ENCODE peak calls at places on chromosome 6, in six cellular contexts. One of them, this sample, is unnamed.

GRCh38 chr6:39452306-39452705 is 129.8 kb upstream of the KCNK16 start:
- DNase-seq in neuronal stem cell: no peak
- DNase-seq in IMR-90: peak; percentile 3
- DNase-seq in mesendoderm: no peak
- DNase-seq in H1: no peak
- DNase-seq in trophoblast cell: no peak
- DNase-seq in this sample: peak; percentile 78

GRCh38 chr6:108009894-108010293 is 51.9 kb upstream of the SEC63 start:
- DNase-seq in neuronal stem cell: no peak
- DNase-seq in IMR-90: no peak
- DNase-seq in mesendoderm: no peak
- DNase-seq in H1: no peak
- DNase-seq in trophoblast cell: no peak
- DNase-seq in this sample: no peak

GRCh38 chr6:138622967-138623366 is 123.7 kb upstream of the NHSL1 start:
- DNase-seq in neuronal stem cell: no peak
- DNase-seq in IMR-90: no peak
- DNase-seq in mesendoderm: no peak
- DNase-seq in H1: no peak
- DNase-seq in trophoblast cell: no peak
- DNase-seq in this sample: no peak

GRCh38 chr6:42012501-42013133 is 37.7 kb upstream of the TAF8 start:
- DNase-seq in neuronal stem cell: no peak
- DNase-seq in IMR-90: no peak
- DNase-seq in mesendoderm: no peak
- DNase-seq in H1: no peak
- DNase-seq in trophoblast cell: no peak
- DNase-seq in this sample: peak; percentile 30

GRCh38 chr6:16511048-16511660 is 250.1 kb downstream of the ATXN1 start:
- DNase-seq in neuronal stem cell: no peak
- DNase-seq in IMR-90: peak; percentile 48
- DNase-seq in mesendoderm: peak; percentile 36
- DNase-seq in H1: no peak
- DNase-seq in trophoblast cell: no peak
- DNase-seq in this sample: peak; percentile 49

GRCh38 chr6:109484161-109484560 is 1.1 kb upstream of the ZBTB24 start:
- DNase-seq in neuronal stem cell: no peak
- DNase-seq in IMR-90: no peak
- DNase-seq in mesendoderm: no peak
- DNase-seq in H1: no peak
- DNase-seq in trophoblast cell: no peak
- DNase-seq in this sample: peak; percentile 18

GRCh38 chr6:31945507-31946369 is at the start of gene CFB:
- DNase-seq in neuronal stem cell: no peak
- DNase-seq in IMR-90: peak; percentile 86
- DNase-seq in mesendoderm: peak; percentile 13
- DNase-seq in H1: no peak
- DNase-seq in trophoblast cell: peak; percentile 89
- DNase-seq in this sample: peak; percentile 66

GRCh38 chr6:169837529-169838250 is 86.3 kb downstream of the ERMARD start:
- DNase-seq in neuronal stem cell: no peak
- DNase-seq in IMR-90: no peak
- DNase-seq in mesendoderm: no peak
- DNase-seq in H1: no peak
- DNase-seq in trophoblast cell: no peak
- DNase-seq in this sample: no peak

GRCh38 chr6:149484733-149485700 is at the start of gene ZC3H12D:
- DNase-seq in neuronal stem cell: no peak
- DNase-seq in IMR-90: peak; percentile 33
- DNase-seq in mesendoderm: peak; percentile 51
- DNase-seq in H1: no peak
- DNase-seq in trophoblast cell: peak; percentile 32
- DNase-seq in this sample: peak; percentile 53

GRCh38 chr6:23505021-23505420 is 621.0 kb upstream of the NRSN1 start:
- DNase-seq in neuronal stem cell: no peak
- DNase-seq in IMR-90: peak; percentile 77
- DNase-seq in mesendoderm: no peak
- DNase-seq in H1: no peak
- DNase-seq in trophoblast cell: no peak
- DNase-seq in this sample: peak; percentile 31

GRCh38 chr6:81938014-81938761 is 185.7 kb upstream of the TENT5A start:
- DNase-seq in neuronal stem cell: no peak
- DNase-seq in IMR-90: peak; percentile 96
- DNase-seq in mesendoderm: peak; percentile 88
- DNase-seq in H1: no peak
- DNase-seq in trophoblast cell: peak; percentile 76
- DNase-seq in this sample: peak; percentile 81

GRCh38 chr6:84136364-84137050 is 90.9 kb downstream of the CEP162 start:
- DNase-seq in neuronal stem cell: no peak
- DNase-seq in IMR-90: peak; percentile 33
- DNase-seq in mesendoderm: no peak
- DNase-seq in H1: no peak
- DNase-seq in trophoblast cell: no peak
- DNase-seq in this sample: no peak

GRCh38 chr6:38080349-38080748 is 260.8 kb downstream of the ZFAND3 start:
- DNase-seq in neuronal stem cell: no peak
- DNase-seq in IMR-90: peak; percentile 63
- DNase-seq in mesendoderm: no peak
- DNase-seq in H1: no peak
- DNase-seq in trophoblast cell: no peak
- DNase-seq in this sample: no peak

GRCh38 chr6:113763883-113764282 is 93.3 kb upstream of the MARCKS start:
- DNase-seq in neuronal stem cell: no peak
- DNase-seq in IMR-90: peak; percentile 78
- DNase-seq in mesendoderm: peak; percentile 50
- DNase-seq in H1: no peak
- DNase-seq in trophoblast cell: peak; percentile 88
- DNase-seq in this sample: peak; percentile 61

GRCh38 chr6:63543982-63544381 is 28.3 kb upstream of the LOC128125822 start:
- DNase-seq in neuronal stem cell: no peak
- DNase-seq in IMR-90: no peak
- DNase-seq in mesendoderm: no peak
- DNase-seq in H1: no peak
- DNase-seq in trophoblast cell: peak; percentile 21
- DNase-seq in this sample: no peak

GRCh38 chr6:23106951-23107350 is 537.6 kb downstream of the HDGFL1 start:
- DNase-seq in neuronal stem cell: no peak
- DNase-seq in IMR-90: peak; percentile 92
- DNase-seq in mesendoderm: no peak
- DNase-seq in H1: no peak
- DNase-seq in trophoblast cell: no peak
- DNase-seq in this sample: peak; percentile 79

GRCh38 chr6:13710552-13711383 is 867 bp downstream of the RANBP9 start:
- DNase-seq in neuronal stem cell: peak; percentile 49
- DNase-seq in IMR-90: no peak
- DNase-seq in mesendoderm: peak; percentile 87
- DNase-seq in H1: peak; percentile 72
- DNase-seq in trophoblast cell: peak; percentile 72
- DNase-seq in this sample: peak; percentile 38

GRCh38 chr6:48512396-48512795 is 401.4 kb upstream of the PTCHD4 start:
- DNase-seq in neuronal stem cell: no peak
- DNase-seq in IMR-90: no peak
- DNase-seq in mesendoderm: no peak
- DNase-seq in H1: no peak
- DNase-seq in trophoblast cell: no peak
- DNase-seq in this sample: no peak

GRCh38 chr6:129872591-129872990 is 11.5 kb upstream of the TMEM244 start:
- DNase-seq in neuronal stem cell: no peak
- DNase-seq in IMR-90: no peak
- DNase-seq in mesendoderm: no peak
- DNase-seq in H1: no peak
- DNase-seq in trophoblast cell: no peak
- DNase-seq in this sample: no peak

GRCh38 chr6:104784884-104785283 is 74.8 kb downstream of the HACE1 start:
- DNase-seq in neuronal stem cell: no peak
- DNase-seq in IMR-90: peak; percentile 41
- DNase-seq in mesendoderm: no peak
- DNase-seq in H1: no peak
- DNase-seq in trophoblast cell: peak; percentile 21
- DNase-seq in this sample: peak; percentile 13

GRCh38 chr6:41715779-41716515 is 19.5 kb downstream of the TFEB start:
- DNase-seq in neuronal stem cell: no peak
- DNase-seq in IMR-90: no peak
- DNase-seq in mesendoderm: no peak
- DNase-seq in H1: no peak
- DNase-seq in trophoblast cell: no peak
- DNase-seq in this sample: no peak

GRCh38 chr6:82555801-82556200 is 192.2 kb downstream of the TPBG start:
- DNase-seq in neuronal stem cell: no peak
- DNase-seq in IMR-90: peak; percentile 19
- DNase-seq in mesendoderm: no peak
- DNase-seq in H1: no peak
- DNase-seq in trophoblast cell: no peak
- DNase-seq in this sample: no peak

GRCh38 chr6:155084431-155085123 is 89.5 kb downstream of the TIAM2 start:
- DNase-seq in neuronal stem cell: no peak
- DNase-seq in IMR-90: peak; percentile 25
- DNase-seq in mesendoderm: no peak
- DNase-seq in H1: no peak
- DNase-seq in trophoblast cell: peak; percentile 30
- DNase-seq in this sample: no peak

GRCh38 chr6:5068153-5068751 is 16.9 kb upstream of the PPP1R3G start:
- DNase-seq in neuronal stem cell: no peak
- DNase-seq in IMR-90: no peak
- DNase-seq in mesendoderm: no peak
- DNase-seq in H1: no peak
- DNase-seq in trophoblast cell: no peak
- DNase-seq in this sample: no peak

DNA sequence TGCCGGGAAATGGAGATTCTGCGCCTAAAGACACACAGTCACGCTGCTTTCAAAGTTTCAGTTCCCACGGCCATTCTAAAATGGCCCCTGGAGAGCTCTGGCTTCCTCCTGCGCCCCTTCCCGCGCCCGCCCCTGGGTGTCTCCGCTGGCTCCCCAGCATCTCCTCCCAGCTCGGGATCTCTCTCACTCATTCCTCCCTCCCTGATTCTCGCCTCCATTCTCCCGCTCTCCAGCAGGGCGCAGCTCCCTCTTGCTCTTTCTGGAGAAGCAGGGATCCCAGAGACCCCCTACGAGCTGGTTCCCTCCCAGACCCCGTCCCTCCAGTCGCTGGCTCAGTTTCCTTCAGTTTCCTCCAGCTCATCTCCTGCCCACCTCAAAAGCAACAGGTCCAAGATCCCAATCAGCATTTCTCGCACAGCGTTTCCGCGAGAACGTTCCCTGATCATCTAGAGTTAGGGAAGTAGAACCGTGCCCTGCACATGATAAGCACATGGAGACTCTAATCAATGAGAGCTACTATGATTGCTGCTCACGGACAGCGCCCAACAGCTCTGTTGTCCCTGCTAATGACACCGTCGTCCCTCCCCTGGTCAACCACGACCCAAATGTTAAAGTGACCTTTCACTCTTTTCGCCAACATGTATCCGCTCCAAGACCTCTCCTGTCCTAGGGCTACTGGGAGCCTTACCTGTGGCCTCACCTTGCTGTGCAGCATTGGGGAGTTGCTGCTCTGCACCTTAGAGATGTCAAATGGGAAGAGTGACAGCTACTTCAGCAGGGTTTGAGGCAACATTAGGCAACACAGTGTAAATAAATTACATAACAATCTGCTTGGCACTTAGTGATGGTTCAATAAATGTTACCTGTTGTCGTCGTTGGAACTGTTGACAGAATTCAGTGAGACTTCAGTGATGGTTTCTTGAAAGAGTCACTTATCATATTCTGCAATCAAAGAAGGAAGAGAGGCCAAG is 218.5 kb upstream of the QKI start:
- DNase-seq in neuronal stem cell: no peak
- DNase-seq in IMR-90: no peak
- DNase-seq in mesendoderm: no peak
- DNase-seq in H1: no peak
- DNase-seq in trophoblast cell: no peak
- DNase-seq in this sample: no peak
- H2AK5ac ChIP-seq in neuronal stem cell: peak overlapping the region; percentile 77
- H2AK5ac ChIP-seq in IMR-90: no peak overlapping the region
- H2AK5ac ChIP-seq in mesendoderm: no peak overlapping the region
- H2AK5ac ChIP-seq in H1: no peak overlapping the region
- H2AK5ac ChIP-seq in trophoblast cell: no peak overlapping the region
- H2AK5ac ChIP-seq in this sample: no peak overlapping the region

DNA sequence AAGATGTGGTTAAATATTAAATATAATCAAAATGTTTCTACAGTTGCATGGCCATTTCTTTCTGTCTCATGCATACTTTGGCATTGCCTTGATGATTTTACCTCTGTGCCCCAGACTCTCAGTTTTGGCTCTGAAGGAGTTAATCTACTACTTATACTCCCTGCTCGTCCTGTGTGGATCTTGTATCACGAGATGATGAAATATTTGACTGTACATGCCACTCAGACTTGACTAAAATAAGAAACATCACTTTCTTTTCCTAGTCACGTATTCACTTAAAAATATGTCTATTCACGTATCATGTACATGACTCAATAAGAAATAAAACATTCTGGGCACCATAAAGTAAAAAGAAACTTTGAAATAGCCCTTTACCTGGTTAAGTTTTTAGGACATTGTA is 397.7 kb downstream of the RFPL4B start:
- DNase-seq in neuronal stem cell: no peak
- DNase-seq in IMR-90: peak; percentile 14
- DNase-seq in mesendoderm: no peak
- DNase-seq in H1: no peak
- DNase-seq in trophoblast cell: no peak
- DNase-seq in this sample: no peak
- H3K4me3 ChIP-seq in neuronal stem cell: no peak overlapping the region
- H3K4me3 ChIP-seq in IMR-90: no peak overlapping the region
- H3K4me3 ChIP-seq in mesendoderm: no peak overlapping the region
- H3K4me3 ChIP-seq in H1: no peak overlapping the region
- H3K4me3 ChIP-seq in trophoblast cell: no peak overlapping the region
- H3K4me3 ChIP-seq in this sample: no peak overlapping the region

DNA sequence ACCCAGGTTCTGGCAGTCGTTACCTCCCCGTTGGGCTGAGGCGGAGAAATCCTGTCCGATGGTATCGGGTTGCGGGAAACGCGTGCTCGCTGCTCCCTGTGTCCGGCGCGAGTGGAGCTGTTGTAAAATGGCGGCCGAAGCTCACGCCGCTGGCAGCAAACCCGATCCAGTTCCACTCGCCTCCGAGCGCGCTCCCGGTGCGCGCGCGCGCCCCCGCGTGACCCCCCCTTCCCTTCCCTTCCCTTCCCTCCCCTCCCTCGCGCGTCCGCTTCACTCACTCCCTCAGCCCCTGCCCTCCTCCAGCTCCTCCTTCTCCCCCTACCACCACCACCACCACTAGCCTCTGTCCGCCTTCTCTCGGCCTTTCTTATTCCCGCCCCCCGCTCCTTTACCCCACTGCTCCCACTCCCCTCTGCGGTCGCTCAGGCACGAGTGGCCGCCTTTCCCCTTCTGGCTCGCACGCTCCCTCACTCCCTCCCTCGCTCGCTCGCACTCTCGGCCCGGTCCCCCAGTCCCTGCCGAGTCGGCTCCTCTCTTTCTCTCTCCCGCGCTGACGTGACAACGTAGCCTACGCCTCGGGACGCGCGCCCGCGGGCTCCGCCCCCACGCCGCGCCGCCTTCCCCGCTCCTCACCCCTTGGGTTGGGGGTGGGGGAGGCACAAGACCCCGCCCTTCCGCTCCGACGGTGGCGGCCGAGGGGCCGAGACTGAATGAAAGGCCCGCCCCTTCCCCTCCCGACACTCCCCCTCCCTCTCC is at the start of gene SYNCRIP:
- DNase-seq in neuronal stem cell: peak; percentile 98
- DNase-seq in IMR-90: peak; percentile 97
- DNase-seq in mesendoderm: peak; percentile 99
- DNase-seq in H1: peak; percentile 97
- DNase-seq in trophoblast cell: peak; percentile 98
- DNase-seq in this sample: peak; percentile 99
- H2BK5ac ChIP-seq in neuronal stem cell: peak within 1 kb of the TSS; percentile 99
- H2BK5ac ChIP-seq in IMR-90: peak within 1 kb of the TSS; percentile 99
- H2BK5ac ChIP-seq in mesendoderm: peak within 1 kb of the TSS; percentile 97
- H2BK5ac ChIP-seq in H1: peak within 1 kb of the TSS; percentile 93
- H2BK5ac ChIP-seq in trophoblast cell: peak within 1 kb of the TSS; percentile 100
- H2BK5ac ChIP-seq in this sample: peak within 1 kb of the TSS; percentile 98

GRCh38 chr6:119230160-119230559 is 119.4 kb downstream of the MAN1A1 start:
- DNase-seq in neuronal stem cell: no peak
- DNase-seq in IMR-90: no peak
- DNase-seq in mesendoderm: no peak
- DNase-seq in H1: no peak
- DNase-seq in trophoblast cell: no peak
- DNase-seq in this sample: no peak
- H2AK5ac ChIP-seq in neuronal stem cell: no peak overlapping the region
- H2AK5ac ChIP-seq in IMR-90: no peak overlapping the region
- H2AK5ac ChIP-seq in mesendoderm: no peak overlapping the region
- H2AK5ac ChIP-seq in H1: no peak overlapping the region
- H2AK5ac ChIP-seq in trophoblast cell: no peak overlapping the region
- H2AK5ac ChIP-seq in this sample: no peak overlapping the region